ENCODE peak calls at places on chromosome 19, in six cellular contexts. E, O, I, N, V and Z are unnamed samples.

GRCh38 chr19:17468302-17469091 is 1.8 kb upstream of the SLC27A1 start:
- DNase-seq in E (no peak), O (peak; percentile 83), I (peak; percentile 96), N (no peak), V (no peak), Z (no peak)

GRCh38 chr19:45657520-45658163 is 10.4 kb upstream of the GIPR start:
- DNase-seq in E (no peak), O (no peak), I (no peak), N (no peak), V (peak; percentile 43), Z (no peak)

GRCh38 chr19:7641288-7642276 is 4.7 kb downstream of the STXBP2 start:
- DNase-seq in E (no peak), O (peak; percentile 42), I (no peak), N (no peak), V (no peak), Z (no peak)

GRCh38 chr19:7213628-7214328 is 80.4 kb downstream of the INSR start:
- DNase-seq in E (no peak), O (no peak), I (no peak), N (no peak), V (no peak), Z (no peak)

GRCh38 chr19:6531956-6532243 is 1.1 kb downstream of the TNFSF9 start:
- DNase-seq in E (no peak), O (no peak), I (no peak), N (no peak), V (no peak), Z (no peak)

GRCh38 chr19:33063356-33064116 is 1.2 kb downstream of the RHPN2 start:
- DNase-seq in E (peak; percentile 21), O (no peak), I (no peak), N (peak; percentile 68), V (no peak), Z (peak; percentile 57)

GRCh38 chr19:5804516-5805464 is at the start of gene NRTN:
- DNase-seq in E (no peak), O (no peak), I (no peak), N (peak; percentile 70), V (peak; percentile 48), Z (peak; percentile 66)

GRCh38 chr19:2550431-2551171 is 74.7 kb downstream of the GADD45B start:
- DNase-seq in E (no peak), O (no peak), I (no peak), N (no peak), V (peak; percentile 86), Z (no peak)

GRCh38 chr19:1449467-1450442 is at the start of gene APC2:
- DNase-seq in E (no peak), O (peak; percentile 54), I (no peak), N (no peak), V (peak; percentile 96), Z (no peak)

GRCh38 chr19:595326-596262 is 5.9 kb downstream of the HCN2 start:
- DNase-seq in E (no peak), O (no peak), I (no peak), N (no peak), V (no peak), Z (no peak)

GRCh38 chr19:42403586-42403985 is 13.5 kb upstream of the CNFN start:
- DNase-seq in E (no peak), O (no peak), I (no peak), N (no peak), V (no peak), Z (no peak)

GRCh38 chr19:14078406-14078805 is 5.8 kb downstream of the MISP3 start:
- DNase-seq in E (no peak), O (no peak), I (peak; percentile 16), N (no peak), V (no peak), Z (no peak)

GRCh38 chr19:39411006-39411831 is 1.2 kb upstream of the PLEKHG2 start:
- DNase-seq in E (peak; percentile 76), O (peak; percentile 62), I (peak; percentile 64), N (peak; percentile 88), V (no peak), Z (peak; percentile 86)

GRCh38 chr19:32012886-32013635 is 332.3 kb upstream of the ZNF507 start:
- DNase-seq in E (no peak), O (no peak), I (no peak), N (no peak), V (no peak), Z (no peak)

GRCh38 chr19:22426901-22427300 is 4.8 kb upstream of the ZNF98 start:
- DNase-seq in E (no peak), O (no peak), I (no peak), N (no peak), V (no peak), Z (no peak)

GRCh38 chr19:6232567-6232966 is 47.2 kb downstream of the MLLT1 start:
- DNase-seq in E (peak; percentile 90), O (no peak), I (no peak), N (no peak), V (no peak), Z (no peak)

DNA sequence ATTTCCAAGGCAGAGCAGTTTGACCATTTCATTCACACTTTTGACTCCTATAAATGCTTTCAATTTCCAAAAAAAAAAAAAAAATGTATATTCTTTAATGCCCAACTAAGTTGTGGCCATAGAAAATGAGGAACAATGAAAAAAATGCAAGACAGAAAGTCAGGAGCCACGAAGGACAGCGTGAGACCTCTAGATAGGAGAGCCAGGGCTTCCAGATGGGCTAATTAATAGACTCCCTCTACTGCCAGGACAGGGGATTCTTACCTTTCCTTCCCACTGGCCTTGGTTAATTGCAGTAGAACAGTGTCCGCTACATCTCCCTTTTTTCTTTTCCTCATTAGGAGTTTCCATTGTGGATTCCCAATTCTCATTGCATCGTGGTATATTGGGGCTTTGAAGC is 8.6 kb downstream of the FPR3 start:
- DNase-seq in E (no peak), O (no peak), I (no peak), N (no peak), V (no peak), Z (no peak)
- TF ChIP-seq CTCF in E (no peak), O (no peak), I (no peak), N (no peak), V (no peak), Z (no peak)

GRCh38 chr19:8835446-8835845 is 3.3 kb downstream of the MBD3L1 start:
- DNase-seq in E (no peak), O (no peak), I (no peak), N (no peak), V (no peak), Z (no peak)

GRCh38 chr19:8831832-8832131 is 322 bp downstream of the ZNF558 start:
- DNase-seq in E (no peak), O (no peak), I (no peak), N (no peak), V (peak; percentile 16), Z (no peak)

GRCh38 chr19:8835877-8836276 is 3.7 kb downstream of the MBD3L1 start:
- DNase-seq in E (no peak), O (no peak), I (no peak), N (no peak), V (no peak), Z (no peak)

GRCh38 chr19:8831373-8831772 is 731 bp downstream of the ZNF558 start:
- DNase-seq in E (no peak), O (no peak), I (no peak), N (no peak), V (no peak), Z (no peak)

DNA sequence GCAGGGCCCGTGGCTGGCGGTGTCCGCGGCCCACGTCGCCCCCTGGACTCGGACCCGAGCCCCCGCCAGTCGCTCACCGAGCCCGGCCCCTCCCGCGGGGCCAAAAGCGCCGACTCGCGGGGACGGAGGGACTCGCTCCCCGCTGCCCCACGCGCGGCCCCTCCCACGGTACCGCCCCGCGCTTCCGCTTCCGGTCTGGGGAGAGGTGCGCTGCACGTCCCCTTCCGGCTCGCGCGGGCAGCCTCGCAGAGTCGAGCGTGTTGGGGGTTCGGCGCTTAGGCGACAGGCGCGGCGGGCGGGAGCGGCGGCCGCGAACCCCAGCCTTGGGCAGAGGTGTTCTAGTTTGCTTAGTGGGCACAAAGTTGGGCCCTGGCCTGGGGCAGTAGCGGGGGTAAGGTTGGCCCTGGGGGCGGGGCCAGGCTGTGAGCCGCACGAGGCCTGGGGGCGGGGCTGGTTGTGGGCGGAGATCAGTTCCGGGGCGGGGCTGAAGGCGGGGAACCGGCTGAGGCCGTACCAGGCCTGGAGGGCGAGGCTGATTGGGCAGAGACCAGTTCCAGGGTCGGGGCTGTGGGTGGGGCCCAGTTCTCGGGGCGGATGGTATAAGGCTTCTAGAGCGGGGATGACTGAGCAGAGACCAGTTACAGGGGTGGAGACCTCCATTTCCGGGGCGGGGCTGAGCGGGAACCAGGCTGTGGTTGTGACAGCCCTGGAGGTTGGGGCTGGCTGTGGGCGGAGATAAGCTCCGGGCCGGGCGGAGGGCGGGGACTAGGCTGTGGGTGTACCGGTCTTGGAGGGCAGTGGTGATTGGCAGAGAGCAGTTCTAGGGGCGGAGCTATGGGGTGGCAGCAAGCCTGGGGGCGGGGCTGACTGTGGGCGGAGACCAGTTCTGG is at the start of the genes MBD3L1 and ZNF558:
- DNase-seq in E (peak; percentile 97), O (peak; percentile 99), I (peak; percentile 100), N (peak; percentile 98), V (peak; percentile 76), Z (peak; percentile 98)
- TF ChIP-seq CTCF in E (no peak), O (peak; percentile 54), I (peak; percentile 10), N (peak; percentile 31), V (no peak), Z (peak; percentile 56)

GRCh38 chr19:29262085-29262484 is 49.1 kb upstream of the UQCRFS1 start:
- DNase-seq in E (no peak), O (no peak), I (no peak), N (no peak), V (no peak), Z (no peak)

GRCh38 chr19:29259867-29260281 is 46.9 kb upstream of the UQCRFS1 start:
- DNase-seq in E (no peak), O (no peak), I (no peak), N (no peak), V (peak; percentile 51), Z (no peak)

GRCh38 chr19:29263305-29264080 is 50.5 kb upstream of the UQCRFS1 start:
- DNase-seq in E (peak; percentile 2), O (no peak), I (no peak), N (peak; percentile 58), V (peak; percentile 84), Z (peak; percentile 35)

GRCh38 chr19:29259153-29259552 is 46.2 kb upstream of the UQCRFS1 start:
- DNase-seq in E (no peak), O (no peak), I (no peak), N (no peak), V (no peak), Z (no peak)

GRCh38 chr19:29260477-29261317 is 47.7 kb upstream of the UQCRFS1 start:
- DNase-seq in E (no peak), O (no peak), I (no peak), N (no peak), V (peak; percentile 61), Z (no peak)
- TF ChIP-seq CTCF in E (peak; percentile 20), O (peak; percentile 34), I (peak; percentile 37), N (no peak), V (peak; percentile 82), Z (no peak)

GRCh38 chr19:34677386-34678084 is at the start of gene ZNF302:
- DNase-seq in E (peak; percentile 98), O (peak; percentile 98), I (peak; percentile 98), N (peak; percentile 99), V (peak; percentile 95), Z (peak; percentile 98)

GRCh38 chr19:34675919-34676318 is 1.0 kb downstream of the SCGB2B2 start:
- DNase-seq in E (no peak), O (no peak), I (no peak), N (no peak), V (no peak), Z (no peak)

GRCh38 chr19:34678085-34678412 is 571 bp downstream of the ZNF302 start:
- DNase-seq in E (no peak), O (no peak), I (no peak), N (no peak), V (no peak), Z (no peak)

GRCh38 chr19:34678421-34678820 is 943 bp downstream of the ZNF302 start:
- DNase-seq in E (no peak), O (no peak), I (no peak), N (no peak), V (no peak), Z (no peak)

GRCh38 chr19:34676697-34677385 is at the start of gene SCGB2B2:
- DNase-seq in E (no peak), O (peak; percentile 88), I (peak; percentile 74), N (no peak), V (peak; percentile 53), Z (no peak)
- TF ChIP-seq CTCF in E (no peak), O (no peak), I (no peak), N (no peak), V (no peak), Z (peak; percentile 21)